ENCODE peak calls at places on chromosomes 3 and 15, in nine cellular contexts. One of them, this sample, is unnamed.

GRCh38 chr3:150278843-150279341 is 129.2 kb upstream of the TSC22D2 start:
- DNase-seq in GM12891: no peak
- DNase-seq in adrenal gland: no peak
- DNase-seq in HCT116: no peak
- DNase-seq in ovary: no peak
- DNase-seq in NB4: no peak
- DNase-seq in tibial nerve: no peak
- DNase-seq in GM12892: no peak
- DNase-seq in esophagus squamous epithelium: no peak
- DNase-seq in this sample: no peak

GRCh38 chr15:85690546-85691226 is 104.0 kb downstream of the KLHL25 start:
- DNase-seq in ovary: no peak
- DNase-seq in tibial nerve: no peak
- DNase-seq in esophagus squamous epithelium: no peak
- DNase-seq in adrenal gland: no peak
- DNase-seq in HCT116: no peak
- DNase-seq in GM12892: no peak
- DNase-seq in GM12891: no peak
- DNase-seq in NB4: peak
- DNase-seq in this sample: no peak

GRCh38 chr15:93088200-93088980 is 621 bp downstream of the RGMA start:
- DNase-seq in esophagus squamous epithelium: no peak
- DNase-seq in tibial nerve: no peak
- DNase-seq in adrenal gland: no peak
- DNase-seq in GM12891: no peak
- DNase-seq in GM12892: no peak
- DNase-seq in ovary: peak
- DNase-seq in HCT116: no peak
- DNase-seq in NB4: no peak
- DNase-seq in this sample: no peak

GRCh38 chr3:172606021-172606420 is 82.8 kb upstream of the TNFSF10 start:
- DNase-seq in adrenal gland: no peak
- DNase-seq in esophagus squamous epithelium: no peak
- DNase-seq in GM12891: no peak
- DNase-seq in ovary: no peak
- DNase-seq in HCT116: no peak
- DNase-seq in NB4: no peak
- DNase-seq in GM12892: no peak
- DNase-seq in tibial nerve: no peak
- DNase-seq in this sample: no peak

GRCh38 chr3:60594025-60594424 is 657.2 kb downstream of the FHIT start:
- DNase-seq in adrenal gland: peak
- DNase-seq in GM12892: no peak
- DNase-seq in HCT116: no peak
- DNase-seq in esophagus squamous epithelium: no peak
- DNase-seq in GM12891: no peak
- DNase-seq in ovary: peak
- DNase-seq in NB4: no peak
- DNase-seq in tibial nerve: peak
- DNase-seq in this sample: no peak

GRCh38 chr15:78059110-78059839 is 18.2 kb downstream of the TBC1D2B start:
- DNase-seq in HCT116: no peak
- DNase-seq in GM12892: no peak
- DNase-seq in esophagus squamous epithelium: no peak
- DNase-seq in GM12891: no peak
- DNase-seq in NB4: peak
- DNase-seq in adrenal gland: no peak
- DNase-seq in tibial nerve: no peak
- DNase-seq in ovary: no peak
- DNase-seq in this sample: no peak

GRCh38 chr3:149751551-149751950 is 738 bp downstream of the COMMD2 start:
- DNase-seq in adrenal gland: no peak
- DNase-seq in GM12892: no peak
- DNase-seq in tibial nerve: no peak
- DNase-seq in HCT116: no peak
- DNase-seq in ovary: no peak
- DNase-seq in GM12891: no peak
- DNase-seq in esophagus squamous epithelium: no peak
- DNase-seq in NB4: peak
- DNase-seq in this sample: no peak

GRCh38 chr15:58988011-58988785 is 735 bp downstream of the RNF111 start:
- DNase-seq in adrenal gland: peak
- DNase-seq in GM12892: peak
- DNase-seq in tibial nerve: peak
- DNase-seq in GM12891: peak
- DNase-seq in HCT116: no peak
- DNase-seq in esophagus squamous epithelium: no peak
- DNase-seq in ovary: peak
- DNase-seq in NB4: peak
- DNase-seq in this sample: peak

GRCh38 chr3:38609386-38610111 is 39.9 kb downstream of the SCN5A start:
- DNase-seq in NB4: peak
- DNase-seq in tibial nerve: no peak
- DNase-seq in HCT116: no peak
- DNase-seq in esophagus squamous epithelium: no peak
- DNase-seq in GM12892: no peak
- DNase-seq in adrenal gland: no peak
- DNase-seq in ovary: peak
- DNase-seq in GM12891: no peak
- DNase-seq in this sample: no peak

GRCh38 chr3:46880884-46881818 is 3.6 kb downstream of the PTH1R start:
- DNase-seq in HCT116: no peak
- DNase-seq in GM12892: no peak
- DNase-seq in GM12891: no peak
- DNase-seq in ovary: peak
- DNase-seq in NB4: no peak
- DNase-seq in adrenal gland: no peak
- DNase-seq in tibial nerve: no peak
- DNase-seq in esophagus squamous epithelium: no peak
- DNase-seq in this sample: no peak

GRCh38 chr3:132029182-132029902 is 5.5 kb downstream of the CPNE4 start:
- DNase-seq in esophagus squamous epithelium: no peak
- DNase-seq in GM12891: peak
- DNase-seq in ovary: peak
- DNase-seq in adrenal gland: peak
- DNase-seq in HCT116: peak
- DNase-seq in GM12892: peak
- DNase-seq in NB4: peak
- DNase-seq in tibial nerve: peak
- DNase-seq in this sample: peak

GRCh38 chr3:158095302-158095997 is 10.8 kb downstream of the SHOX2 start:
- DNase-seq in HCT116: no peak
- DNase-seq in tibial nerve: no peak
- DNase-seq in adrenal gland: no peak
- DNase-seq in esophagus squamous epithelium: no peak
- DNase-seq in GM12892: no peak
- DNase-seq in GM12891: no peak
- DNase-seq in NB4: no peak
- DNase-seq in ovary: no peak
- DNase-seq in this sample: no peak

GRCh38 chr3:158094235-158094916 is 11.8 kb downstream of the SHOX2 start:
- DNase-seq in HCT116: no peak
- DNase-seq in NB4: no peak
- DNase-seq in ovary: no peak
- DNase-seq in adrenal gland: no peak
- DNase-seq in esophagus squamous epithelium: no peak
- DNase-seq in tibial nerve: no peak
- DNase-seq in GM12891: no peak
- DNase-seq in GM12892: no peak
- DNase-seq in this sample: no peak

GRCh38 chr3:158093526-158093925 is 12.7 kb downstream of the SHOX2 start:
- DNase-seq in HCT116: no peak
- DNase-seq in ovary: no peak
- DNase-seq in GM12891: no peak
- DNase-seq in tibial nerve: no peak
- DNase-seq in GM12892: no peak
- DNase-seq in esophagus squamous epithelium: no peak
- DNase-seq in adrenal gland: no peak
- DNase-seq in NB4: no peak
- DNase-seq in this sample: no peak

GRCh38 chr3:158097141-158097540 is 9.1 kb downstream of the SHOX2 start:
- DNase-seq in esophagus squamous epithelium: no peak
- DNase-seq in adrenal gland: no peak
- DNase-seq in GM12892: no peak
- DNase-seq in GM12891: no peak
- DNase-seq in ovary: no peak
- DNase-seq in tibial nerve: no peak
- DNase-seq in HCT116: no peak
- DNase-seq in NB4: peak
- DNase-seq in this sample: no peak

DNA sequence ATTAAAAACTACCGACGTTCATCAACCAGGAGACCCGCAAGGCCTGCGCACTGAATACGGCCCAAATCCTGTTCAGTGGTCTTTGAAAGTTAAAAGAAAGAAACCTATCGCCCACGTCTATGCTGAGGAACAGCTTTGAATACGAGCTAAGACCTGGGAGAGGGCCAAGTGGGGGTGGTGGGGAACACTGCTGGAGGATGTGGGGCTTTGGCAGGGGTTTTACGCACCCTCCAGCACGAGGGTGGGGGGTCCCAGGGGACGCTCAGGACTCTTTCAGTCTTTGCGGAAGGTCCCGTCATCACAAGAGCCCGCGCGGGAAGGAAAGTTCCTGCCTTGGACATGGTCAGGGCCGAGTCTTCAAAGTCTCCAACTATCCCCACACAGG is 11.3 kb downstream of the SHOX2 start:
- DNase-seq in adrenal gland: no peak
- DNase-seq in GM12892: no peak
- DNase-seq in tibial nerve: no peak
- DNase-seq in HCT116: no peak
- DNase-seq in ovary: no peak
- DNase-seq in GM12891: no peak
- DNase-seq in esophagus squamous epithelium: no peak
- DNase-seq in NB4: no peak
- DNase-seq in this sample: no peak
- TF ChIP-seq POLR2A in adrenal gland: no peak
- TF ChIP-seq POLR2A in GM12892: peak
- TF ChIP-seq POLR2A in tibial nerve: no peak
- TF ChIP-seq POLR2A in HCT116: no peak
- TF ChIP-seq POLR2A in ovary: no peak
- TF ChIP-seq POLR2A in GM12891: no peak
- TF ChIP-seq POLR2A in esophagus squamous epithelium: no peak
- TF ChIP-seq POLR2A in NB4: no peak
- TF ChIP-seq POLR2A in this sample: no peak

GRCh38 chr3:53046171-53047170 is 598 bp upstream of the SFMBT1 start:
- DNase-seq in GM12892: peak
- DNase-seq in ovary: peak
- DNase-seq in HCT116: no peak
- DNase-seq in GM12891: peak
- DNase-seq in adrenal gland: peak
- DNase-seq in tibial nerve: peak
- DNase-seq in NB4: peak
- DNase-seq in esophagus squamous epithelium: no peak
- DNase-seq in this sample: no peak
- TF ChIP-seq POLR2A in GM12892: no peak
- TF ChIP-seq POLR2A in ovary: peak
- TF ChIP-seq POLR2A in HCT116: no peak
- TF ChIP-seq POLR2A in GM12891: no peak
- TF ChIP-seq POLR2A in adrenal gland: no peak
- TF ChIP-seq POLR2A in tibial nerve: no peak
- TF ChIP-seq POLR2A in NB4: no peak
- TF ChIP-seq POLR2A in esophagus squamous epithelium: no peak
- TF ChIP-seq POLR2A in this sample: no peak

DNA sequence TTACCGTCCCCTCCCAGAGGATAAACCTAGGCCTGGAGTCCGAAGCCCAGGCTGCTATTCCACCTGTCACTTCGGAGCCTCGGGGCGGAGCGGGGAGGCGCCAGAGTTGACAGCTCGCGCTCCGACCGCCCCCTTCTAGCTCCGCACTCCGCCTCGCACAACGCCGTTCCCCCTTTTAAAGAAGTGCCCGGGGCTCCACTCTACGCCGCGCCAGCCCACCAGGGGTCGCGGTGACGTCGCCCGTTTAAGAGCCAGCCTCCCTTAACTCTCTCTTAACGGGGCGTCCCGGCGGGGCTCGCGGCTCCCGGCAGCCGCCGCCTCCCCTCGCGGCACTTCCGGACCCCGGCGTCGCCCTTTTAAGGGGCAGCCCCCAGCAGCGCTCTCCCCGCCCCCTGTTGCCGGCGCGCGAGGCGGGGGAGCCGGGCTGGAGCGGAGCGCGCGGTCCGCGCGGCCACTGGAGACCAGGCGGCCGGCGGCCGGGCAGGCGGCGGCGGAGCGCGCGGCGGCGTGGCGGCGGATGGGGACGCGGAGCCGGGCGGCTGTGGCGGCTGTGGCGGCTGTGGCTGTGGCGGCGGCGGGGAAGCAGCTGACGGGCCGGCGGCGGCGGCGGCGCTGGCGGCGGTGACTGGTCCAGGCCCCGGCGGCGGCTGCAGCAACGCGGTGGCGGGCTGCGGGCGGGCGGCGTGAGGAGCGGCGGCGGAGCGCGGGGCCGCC is at the start of gene INAFM2:
- DNase-seq in HCT116: peak
- DNase-seq in GM12891: peak
- DNase-seq in GM12892: peak
- DNase-seq in ovary: peak
- DNase-seq in tibial nerve: peak
- DNase-seq in esophagus squamous epithelium: peak
- DNase-seq in adrenal gland: peak
- DNase-seq in NB4: peak
- DNase-seq in this sample: peak
- TF ChIP-seq POLR2A in HCT116: no peak
- TF ChIP-seq POLR2A in GM12891: no peak
- TF ChIP-seq POLR2A in GM12892: peak
- TF ChIP-seq POLR2A in ovary: no peak
- TF ChIP-seq POLR2A in tibial nerve: peak
- TF ChIP-seq POLR2A in esophagus squamous epithelium: no peak
- TF ChIP-seq POLR2A in adrenal gland: peak
- TF ChIP-seq POLR2A in NB4: peak
- TF ChIP-seq POLR2A in this sample: peak

GRCh38 chr3:197599089-197599765 is 43.5 kb upstream of the BDH1 start:
- DNase-seq in adrenal gland: peak
- DNase-seq in NB4: peak
- DNase-seq in HCT116: peak
- DNase-seq in GM12891: peak
- DNase-seq in ovary: peak
- DNase-seq in esophagus squamous epithelium: no peak
- DNase-seq in GM12892: peak
- DNase-seq in tibial nerve: peak
- DNase-seq in this sample: peak

GRCh38 chr3:197598404-197598980 is 42.7 kb upstream of the BDH1 start:
- DNase-seq in adrenal gland: no peak
- DNase-seq in GM12891: no peak
- DNase-seq in HCT116: no peak
- DNase-seq in GM12892: no peak
- DNase-seq in tibial nerve: no peak
- DNase-seq in esophagus squamous epithelium: no peak
- DNase-seq in ovary: no peak
- DNase-seq in NB4: no peak
- DNase-seq in this sample: no peak

GRCh38 chr3:197600796-197601565 is 45.2 kb upstream of the BDH1 start:
- DNase-seq in NB4: no peak
- DNase-seq in tibial nerve: peak
- DNase-seq in HCT116: no peak
- DNase-seq in ovary: no peak
- DNase-seq in GM12892: no peak
- DNase-seq in adrenal gland: peak
- DNase-seq in esophagus squamous epithelium: no peak
- DNase-seq in GM12891: no peak
- DNase-seq in this sample: peak

GRCh38 chr3:197595470-197596185 is 39.9 kb upstream of the BDH1 start:
- DNase-seq in NB4: peak
- DNase-seq in GM12892: no peak
- DNase-seq in ovary: no peak
- DNase-seq in GM12891: no peak
- DNase-seq in HCT116: no peak
- DNase-seq in adrenal gland: no peak
- DNase-seq in esophagus squamous epithelium: no peak
- DNase-seq in tibial nerve: no peak
- DNase-seq in this sample: no peak

GRCh38 chr3:197597335-197597734 is 41.6 kb upstream of the BDH1 start:
- DNase-seq in HCT116: no peak
- DNase-seq in esophagus squamous epithelium: no peak
- DNase-seq in adrenal gland: no peak
- DNase-seq in GM12891: no peak
- DNase-seq in NB4: no peak
- DNase-seq in ovary: no peak
- DNase-seq in GM12892: no peak
- DNase-seq in tibial nerve: no peak
- DNase-seq in this sample: no peak
- TF ChIP-seq POLR2A in HCT116: no peak
- TF ChIP-seq POLR2A in esophagus squamous epithelium: no peak
- TF ChIP-seq POLR2A in adrenal gland: no peak
- TF ChIP-seq POLR2A in GM12891: no peak
- TF ChIP-seq POLR2A in NB4: no peak
- TF ChIP-seq POLR2A in ovary: no peak
- TF ChIP-seq POLR2A in GM12892: no peak
- TF ChIP-seq POLR2A in tibial nerve: no peak
- TF ChIP-seq POLR2A in this sample: no peak